ENCODE peak calls at places on chromosomes 11 and 22, in four cellular contexts. Y, H, O and N are unnamed samples.

GRCh38 chr22:29456211-29456671 is 17.9 kb downstream of the RFPL1 start:
- DNase-seq in Y (no peak), H (no peak), O (no peak), N (no peak)

GRCh38 chr11:11582261-11582701 is 39.5 kb downstream of the GALNT18 start:
- DNase-seq in Y (no peak), H (no peak), O (no peak), N (no peak)

GRCh38 chr11:128905345-128906184 is 14.4 kb downstream of the KCNJ5 start:
- DNase-seq in Y (peak), H (no peak), O (peak), N (peak)

GRCh38 chr11:72439455-72439854 is 5.1 kb upstream of the CLPB start:
- DNase-seq in Y (no peak), H (no peak), O (no peak), N (no peak)

GRCh38 chr11:93686812-93687211 is 25.3 kb downstream of the CEP295 start:
- DNase-seq in Y (no peak), H (no peak), O (no peak), N (no peak)

GRCh38 chr11:66264893-66265292 is 3.5 kb upstream of the RAB1B start:
- DNase-seq in Y (peak), H (no peak), O (peak), N (peak)

GRCh38 chr11:65468874-65469333 is 29.9 kb upstream of the MALAT1 start:
- DNase-seq in Y (peak), H (peak), O (peak), N (peak)

GRCh38 chr11:132284611-132285010 is 914.2 kb downstream of the NTM start:
- DNase-seq in Y (peak), H (no peak), O (no peak), N (no peak)

GRCh38 chr11:11798586-11799438 is 43.0 kb upstream of the USP47 start:
- DNase-seq in Y (peak), H (peak), O (peak), N (peak)

GRCh38 chr22:47059701-47060161 is 297.3 kb downstream of the TBC1D22A start:
- DNase-seq in Y (no peak), H (no peak), O (no peak), N (no peak)

GRCh38 chr11:995752-996420 is 40.6 kb downstream of the MUC6 start:
- DNase-seq in Y (no peak), H (no peak), O (peak), N (no peak)

GRCh38 chr22:20212754-20213699 is 55.1 kb downstream of the RTN4R start:
- DNase-seq in Y (no peak), H (no peak), O (no peak), N (peak)

GRCh38 chr11:122756417-122756816 is 81.9 kb upstream of the CRTAM start:
- DNase-seq in Y (no peak), H (no peak), O (no peak), N (no peak)

GRCh38 chr22:24420072-24420976 is 7.1 kb upstream of the ADORA2A start:
- DNase-seq in Y (no peak), H (peak), O (no peak), N (peak)

GRCh38 chr22:39525658-39525975 is 5.3 kb downstream of the ATF4 start:
- DNase-seq in Y (no peak), H (no peak), O (no peak), N (no peak)

GRCh38 chr11:24134879-24135588 is 361.8 kb upstream of the LUZP2 start:
- DNase-seq in Y (no peak), H (no peak), O (no peak), N (no peak)

GRCh38 chr11:121199516-121199915 is 93.1 kb upstream of the SC5D start:
- DNase-seq in Y (no peak), H (no peak), O (no peak), N (peak)

GRCh38 chr11:36594316-36594989 is at the start of gene IFTAP:
- DNase-seq in Y (peak), H (peak), O (peak), N (peak)

GRCh38 chr11:105937331-105937730 is 84.7 kb downstream of the MSANTD4 start:
- DNase-seq in Y (no peak), H (no peak), O (no peak), N (no peak)

GRCh38 chr11:638616-639323 is 1.7 kb downstream of the DRD4 start:
- DNase-seq in Y (no peak), H (no peak), O (no peak), N (peak)

GRCh38 chr22:48743601-48744282 is 1083.9 kb downstream of the BRD1 start:
- DNase-seq in Y (no peak), H (no peak), O (no peak), N (no peak)
- TF ChIP-seq FOXJ3 in Y (no peak), H (no peak), O (no peak), N (no peak)

DNA sequence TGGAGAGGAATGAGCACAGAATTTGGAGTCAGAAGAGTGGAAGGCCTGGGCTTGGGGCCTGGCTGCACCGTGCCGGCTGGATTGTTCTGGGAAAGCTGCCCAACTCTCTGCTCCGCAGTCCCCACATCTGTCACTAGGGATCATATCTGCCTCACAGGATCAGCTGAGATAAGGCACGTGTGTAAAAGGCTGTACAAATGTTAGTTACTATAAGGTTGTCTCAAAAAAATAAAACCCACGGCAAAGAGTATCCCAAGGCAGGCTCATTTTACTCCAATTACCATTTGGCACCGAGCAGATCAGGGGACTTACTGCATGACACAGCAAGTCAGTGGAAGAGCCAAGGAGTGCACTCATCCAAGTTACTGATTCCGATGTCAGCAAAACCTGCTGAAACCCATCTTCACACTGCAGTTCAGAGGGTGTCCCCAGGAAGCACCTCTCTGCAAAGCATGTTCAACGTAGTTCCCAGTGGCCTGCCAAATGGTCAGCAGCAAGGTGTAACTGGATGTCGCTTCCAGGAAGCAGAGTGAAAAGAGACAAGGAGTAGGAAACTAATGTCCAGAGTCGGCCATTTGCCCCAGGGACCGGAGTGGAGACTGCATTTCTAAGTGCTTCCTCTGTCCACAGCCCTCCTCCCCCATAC is 18.1 kb upstream of the MRTFA start:
- DNase-seq in Y (no peak), H (no peak), O (peak), N (peak)
- TF ChIP-seq FOXJ3 in Y (no peak), H (no peak), O (no peak), N (no peak)

DNA sequence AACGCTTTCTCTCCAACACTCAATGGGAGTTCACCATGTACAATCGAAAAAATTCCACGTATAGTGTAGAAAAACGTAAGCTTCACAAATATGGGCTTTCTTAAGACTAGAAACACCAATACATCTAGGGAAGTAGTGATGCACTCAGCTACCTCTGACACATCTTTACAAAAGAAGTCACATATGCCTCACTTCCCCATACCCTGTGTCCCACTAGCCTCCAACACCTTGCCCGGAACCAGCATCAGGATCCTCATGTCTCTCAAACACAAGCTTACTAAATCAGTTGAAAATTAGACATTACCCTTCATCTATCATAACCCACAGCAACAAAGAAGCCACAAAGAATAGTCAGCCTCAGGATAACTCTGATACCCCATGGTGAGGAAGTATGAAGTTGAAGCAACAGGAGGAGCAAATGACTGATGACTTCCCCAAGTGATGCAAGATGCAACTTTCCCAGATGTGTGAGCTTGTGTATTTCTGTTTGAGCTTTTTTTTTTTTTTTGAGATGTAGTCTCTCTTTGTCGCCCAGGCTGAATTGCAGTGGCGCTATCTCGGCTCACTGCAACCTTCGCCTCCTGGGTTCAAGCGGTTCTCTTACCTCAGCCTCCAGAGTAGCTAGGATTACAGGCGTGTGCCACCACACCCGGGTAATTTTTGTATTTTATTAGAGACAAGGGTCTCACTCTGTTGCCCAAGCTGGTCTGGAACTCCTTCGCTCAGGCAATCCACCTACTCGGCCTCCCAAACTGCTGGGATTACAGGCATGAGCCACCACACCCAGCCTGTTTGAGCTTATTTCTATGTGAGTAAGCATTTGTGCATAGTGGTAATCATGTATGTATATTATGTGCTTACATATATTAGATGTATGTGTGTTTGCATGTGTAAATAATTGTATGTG is 8.5 kb upstream of the DENND5A start:
- DNase-seq in Y (no peak), H (no peak), O (no peak), N (no peak)
- TF ChIP-seq FOXJ3 in Y (no peak), H (no peak), O (no peak), N (no peak)

DNA sequence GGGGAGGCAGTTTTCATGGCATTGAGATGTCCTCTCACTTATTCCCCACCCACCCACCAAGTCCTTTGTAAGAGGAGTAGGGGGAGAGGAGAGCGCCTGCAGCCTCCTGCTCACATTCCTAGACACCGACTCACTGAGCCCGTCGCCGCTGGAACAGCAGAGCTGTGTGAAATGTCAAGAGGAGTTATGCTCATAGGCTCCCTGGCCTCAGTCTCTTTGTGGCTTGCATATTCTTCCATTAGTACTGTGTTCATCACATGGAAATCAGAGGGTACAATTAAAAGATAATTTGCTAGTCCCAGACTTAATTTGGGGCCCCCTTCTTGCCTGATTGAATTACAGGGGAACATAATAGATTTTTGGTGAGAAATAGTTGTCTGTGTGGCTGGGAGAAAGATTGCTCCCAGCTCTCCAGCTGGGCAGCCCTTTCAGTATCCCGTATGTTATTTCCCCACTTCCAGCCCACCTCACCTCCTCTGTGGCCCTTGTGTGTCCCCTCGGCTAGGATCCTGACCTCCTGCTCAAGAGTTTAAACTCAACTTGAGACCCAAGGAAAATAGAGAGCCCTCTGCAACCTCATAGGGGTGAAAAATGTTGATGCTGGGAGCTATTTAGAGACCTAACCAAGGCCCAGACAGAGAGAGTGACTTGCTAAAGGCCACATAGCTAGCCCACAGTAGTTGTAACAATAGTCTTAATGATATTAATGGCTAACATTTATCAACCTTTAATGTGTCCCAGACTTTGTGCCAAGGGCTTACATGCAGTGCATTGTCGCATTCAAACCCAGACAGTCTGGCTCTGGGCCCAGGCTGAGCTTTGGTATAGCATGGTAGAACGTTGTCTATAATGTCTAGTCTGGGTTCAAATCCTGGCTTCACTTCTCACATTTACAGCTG is 32.2 kb downstream of the LIMK2 start:
- DNase-seq in Y (peak), H (peak), O (no peak), N (peak)
- TF ChIP-seq FOXJ3 in Y (no peak), H (no peak), O (no peak), N (no peak)